ENCODE peak calls at places on chromosomes 3 and 15, in six cellular contexts. I is AG08395; J is stimulated activated CD4-positive, alpha-beta T cell treated with anti-CD3 and anti-CD28 coated beads, Interleukin-12 subunit alpha, Interleukin-12 subunit beta, amount 100 ng/mL, for 48 hours; R is occipital lobe; W is activated CD4-positive, alpha-beta T cell treated with anti-CD3 and anti-CD28 coated beads, Interleukin-2, amount 50 U/mL, for 1 hour; L is amygdala. H is an unnamed sample.

GRCh38 chr15:31216210-31216911 is 110.3 kb upstream of the KLF13 start:
- DNase-seq in I (peak; percentile 62), J (peak; percentile 20), R (peak; percentile 18), W (no peak), L (peak; percentile 48), H (peak; percentile 32)

GRCh38 chr3:112963683-112964082 is 11.2 kb downstream of the CD200R1 start:
- DNase-seq in I (no peak), J (no peak), R (no peak), W (no peak), L (no peak), H (no peak)

GRCh38 chr3:71863563-71864190 is 78.7 kb upstream of the PROK2 start:
- DNase-seq in I (no peak), J (no peak), R (no peak), W (no peak), L (no peak), H (no peak)

GRCh38 chr3:119239421-119239820 is 1.3 kb downstream of the B4GALT4 start:
- DNase-seq in I (no peak), J (no peak), R (no peak), W (no peak), L (no peak), H (no peak)

GRCh38 chr15:76998661-76999285 is 3.8 kb downstream of the PSTPIP1 start:
- DNase-seq in I (no peak), J (no peak), R (no peak), W (no peak), L (no peak), H (no peak)

GRCh38 chr3:195099976-195100755 is 170.8 kb downstream of the XXYLT1 start:
- DNase-seq in I (no peak), J (no peak), R (no peak), W (no peak), L (no peak), H (no peak)

GRCh38 chr15:69609176-69609575 is 156.6 kb downstream of the RPLP1 start:
- DNase-seq in I (peak; percentile 22), J (no peak), R (no peak), W (no peak), L (no peak), H (no peak)

GRCh38 chr3:3260870-3261269 is 81.4 kb upstream of the CRBN start:
- DNase-seq in I (no peak), J (no peak), R (no peak), W (no peak), L (no peak), H (no peak)

H was measured in anterior cingulate cortex.